ENCODE peak calls at places on chromosomes 11 and 22, in five cellular contexts. U, Y, E, F and O are unnamed samples.
A peak's percentile ranks its signal among the peaks of the same experiment; 100 is the strongest.

GRCh38 chr11:33543823-33544222 is 156.8 kb downstream of the C11orf91 start:
- DNase-seq in F (no peak), Y (no peak), U (no peak), E (no peak), O (no peak)

GRCh38 chr11:65492637-65493366 is 6.0 kb upstream of the MALAT1 start:
- DNase-seq in F (no peak), U (no peak), E (no peak), Y (no peak), O (peak; percentile 77)

GRCh38 chr11:134414036-134414731 is 2.1 kb upstream of the B3GAT1 start:
- DNase-seq in U (no peak), E (no peak), F (no peak), Y (no peak), O (no peak)

GRCh38 chr11:116190206-116190605 is 582.6 kb downstream of the BUD13 start:
- DNase-seq in Y (no peak), E (no peak), U (no peak), F (no peak), O (no peak)

GRCh38 chr11:130999992-131000770 is 83.9 kb upstream of the SNX19 start:
- DNase-seq in U (no peak), Y (no peak), F (no peak), E (peak; percentile 55), O (peak; percentile 95)

GRCh38 chr11:134401825-134402809 is 9.9 kb downstream of the B3GAT1 start:
- DNase-seq in Y (no peak), E (no peak), U (no peak), F (no peak), O (no peak)

GRCh38 chr11:57315491-57315890 is 9.3 kb downstream of the TNKS1BP1 start:
- DNase-seq in E (no peak), Y (no peak), U (no peak), F (no peak), O (no peak)

GRCh38 chr11:35851342-35851741 is 92.5 kb upstream of the LDLRAD3 start:
- DNase-seq in E (no peak), U (no peak), Y (no peak), F (no peak), O (no peak)

GRCh38 chr22:38618682-38619081 is 37.5 kb downstream of the FAM227A start:
- DNase-seq in Y (no peak), U (no peak), F (no peak), E (no peak), O (no peak)

GRCh38 chr22:33539902-33540751 is 380.1 kb downstream of the LARGE1 start:
- DNase-seq in Y (peak; percentile 55), U (no peak), F (no peak), E (no peak), O (no peak)